ENCODE peak calls at places on chromosome 14, in seven cellular contexts. S is substantia nigra, A is psoas muscle, F is EH, V is M059J, T is bronchial epithelial cell, P is Calu3. H is an unnamed sample.

GRCh38 chr14:80549141-80549540 is 337.8 kb upstream of the DIO2 start:
- DNase-seq in S (no peak), A (no peak), F (no peak), V (no peak), T (peak), P (no peak), H (no peak)

GRCh38 chr14:102902523-102903247 is 19.8 kb upstream of the AMN start:
- DNase-seq in S (no peak), A (no peak), F (no peak), V (no peak), T (no peak), P (no peak), H (no peak)

GRCh38 chr14:63174760-63175191 is 29.5 kb upstream of the RHOJ start:
- DNase-seq in S (no peak), A (no peak), F (peak), V (peak), T (peak), P (peak), H (no peak)

GRCh38 chr14:63470877-63471565 is 72.2 kb downstream of the PPP2R5E start:
- DNase-seq in S (no peak), A (no peak), F (peak), V (peak), T (peak), P (no peak), H (no peak)

GRCh38 chr14:71322660-71323250 is 415.5 kb downstream of the PCNX1 start:
- DNase-seq in S (no peak), A (no peak), F (peak), V (peak), T (peak), P (no peak), H (no peak)

GRCh38 chr14:50452285-50452684 is 55.6 kb upstream of the CDKL1 start:
- DNase-seq in S (no peak), A (no peak), F (peak), V (peak), T (no peak), P (no peak), H (no peak)

GRCh38 chr14:65222434-65222833 is 120.1 kb upstream of the MAX start:
- DNase-seq in S (peak), A (peak), F (peak), V (peak), T (peak), P (peak), H (peak)

GRCh38 chr14:23568021-23568599 is 519 bp upstream of the AP1G2 start:
- DNase-seq in S (no peak), A (no peak), F (no peak), V (no peak), T (no peak), P (no peak), H (no peak)

GRCh38 chr14:104317975-104318557 is 179.7 kb downstream of the KIF26A start:
- DNase-seq in S (no peak), A (no peak), F (no peak), V (no peak), T (no peak), P (no peak), H (peak)

GRCh38 chr14:78709795-78710569 is 539.8 kb downstream of the NRXN3 start:
- DNase-seq in S (no peak), A (no peak), F (no peak), V (no peak), T (no peak), P (no peak), H (no peak)

GRCh38 chr14:60563113-60563512 is 54.2 kb downstream of the SIX6 start:
- DNase-seq in S (no peak), A (no peak), F (peak), V (peak), T (no peak), P (no peak), H (no peak)

GRCh38 chr14:20409226-20409625 is 4.1 kb downstream of the TEP1 start:
- DNase-seq in S (no peak), A (no peak), F (peak), V (peak), T (no peak), P (no peak), H (no peak)

GRCh38 chr14:68181395-68182326 is 362.1 kb downstream of the RAD51B start:
- DNase-seq in S (no peak), A (no peak), F (peak), V (peak), T (peak), P (no peak), H (no peak)

GRCh38 chr14:34684578-34684977 is 29.8 kb downstream of the CFL2 start:
- DNase-seq in S (no peak), A (no peak), F (peak), V (peak), T (no peak), P (no peak), H (no peak)

GRCh38 chr14:104398656-104399055 is 180.9 kb upstream of the C14orf180 start:
- DNase-seq in S (no peak), A (no peak), F (no peak), V (no peak), T (no peak), P (no peak), H (no peak)

GRCh38 chr14:59509101-59509500 is 24.8 kb downstream of the JKAMP start:
- DNase-seq in S (no peak), A (no peak), F (no peak), V (no peak), T (no peak), P (no peak), H (no peak)

GRCh38 chr14:60771117-60771516 is 36.6 kb downstream of the MNAT1 start:
- DNase-seq in S (no peak), A (no peak), F (no peak), V (no peak), T (no peak), P (no peak), H (no peak)

GRCh38 chr14:63951025-63951424 is 98.2 kb downstream of the SYNE2 start:
- DNase-seq in S (no peak), A (no peak), F (no peak), V (no peak), T (no peak), P (no peak), H (no peak)

GRCh38 chr14:58280954-58281787 is 17.2 kb upstream of the ARID4A start:
- DNase-seq in S (no peak), A (no peak), F (peak), V (peak), T (peak), P (peak), H (peak)

GRCh38 chr14:75977544-75977943 is 4.3 kb downstream of the TGFB3 start:
- DNase-seq in S (no peak), A (no peak), F (no peak), V (no peak), T (peak), P (no peak), H (no peak)

GRCh38 chr14:84670801-84671200 is 859.1 kb upstream of the FLRT2 start:
- DNase-seq in S (no peak), A (no peak), F (no peak), V (no peak), T (no peak), P (no peak), H (no peak)

GRCh38 chr14:52863339-52863700 is 71.9 kb upstream of the GNPNAT1 start:
- DNase-seq in S (no peak), A (no peak), F (peak), V (no peak), T (no peak), P (no peak), H (no peak)

GRCh38 chr14:31271648-31272047 is 64.1 kb upstream of the HECTD1 start:
- DNase-seq in S (no peak), A (no peak), F (no peak), V (no peak), T (no peak), P (no peak), H (no peak)

GRCh38 chr14:65594153-65594881 is 181.8 kb downstream of the FUT8 start:
- DNase-seq in S (no peak), A (no peak), F (no peak), V (no peak), T (peak), P (peak), H (peak)

GRCh38 chr14:75804570-75805275 is 143.7 kb downstream of the TTLL5 start:
- DNase-seq in S (no peak), A (no peak), F (no peak), V (no peak), T (no peak), P (no peak), H (no peak)

GRCh38 chr14:58107947-58108552 is 44.0 kb downstream of the ARMH4 start:
- DNase-seq in S (peak), A (no peak), F (peak), V (peak), T (peak), P (peak), H (peak)